ENCODE peak calls at places on chromosomes 5 and 9, in five cellular contexts. I is fibroblast of lung, M is HCT116, Q is MM.1S, R is pancreas. P is an unnamed sample. For H3K4me1, the result is how much of the 10 kb centered on the place peaks cover.

GRCh38 chr5:144142030-144142825 is 28.2 kb downstream of the YIPF5 start:
- DNase-seq in Q (peak), M (peak), I (peak), R (no peak), P (no peak)

GRCh38 chr5:1744393-1745189 is 55.0 kb downstream of the MRPL36 start:
- DNase-seq in I (no peak), Q (no peak), R (no peak), M (no peak), P (no peak)

GRCh38 chr5:96629774-96630173 is 32.4 kb upstream of the CAST start:
- DNase-seq in R (no peak), M (peak), I (peak), Q (no peak), P (no peak)

GRCh38 chr9:88388886-88389617 is 808 bp downstream of the SPIN1 start:
- DNase-seq in I (peak), M (peak), R (no peak), Q (peak), P (peak)

GRCh38 chr5:149367972-149368645 is 10.3 kb downstream of the PCYOX1L start:
- DNase-seq in Q (no peak), R (no peak), I (no peak), M (no peak), P (no peak)

GRCh38 chr9:31808770-31809169 is 575.7 kb upstream of the ACO1 start:
- DNase-seq in M (no peak), I (no peak), Q (no peak), R (no peak), P (no peak)

GRCh38 chr5:141781910-141782309 is 96.3 kb downstream of the PCDH1 start:
- DNase-seq in Q (no peak), R (no peak), M (no peak), I (no peak), P (no peak)

GRCh38 chr9:134328341-134328840 is 2.1 kb downstream of the RXRA start:
- DNase-seq in M (no peak), R (no peak), I (no peak), Q (no peak), P (peak)

GRCh38 chr5:35884125-35884788 is 27.6 kb downstream of the IL7R start:
- DNase-seq in Q (peak), M (no peak), I (peak), R (no peak), P (no peak)

GRCh38 chr5:10577371-10578291 is 13.8 kb downstream of the ANKRD33B start:
- DNase-seq in I (peak), R (no peak), M (no peak), Q (no peak), P (no peak)

GRCh38 chr5:39264528-39264927 is 45.2 kb upstream of the FYB1 start:
- DNase-seq in R (no peak), I (no peak), Q (peak), M (no peak), P (no peak)

GRCh38 chr5:83085106-83085505 is 7.8 kb downstream of the XRCC4 start:
- DNase-seq in M (no peak), Q (no peak), R (no peak), I (no peak), P (no peak)

GRCh38 chr5:152811985-152812384 is 406.9 kb upstream of the NMUR2 start:
- DNase-seq in M (no peak), Q (no peak), I (no peak), R (no peak), P (no peak)

GRCh38 chr5:100668511-100668910 is 133.3 kb downstream of the FAM174A start:
- DNase-seq in M (peak), Q (no peak), I (peak), R (no peak), P (no peak)

GRCh38 chr5:112005533-112005926 is 248.5 kb upstream of the NREP start:
- DNase-seq in M (no peak), I (peak), R (no peak), Q (no peak), P (no peak)

GRCh38 chr9:132059351-132059750 is 20.3 kb downstream of the MED27 start:
- DNase-seq in R (no peak), M (no peak), Q (no peak), I (no peak), P (no peak)

GRCh38 chr9:137971477-137972138 is 94.0 kb downstream of the CACNA1B start:
- DNase-seq in R (no peak), Q (no peak), I (no peak), M (no peak), P (no peak)

GRCh38 chr5:17732351-17732923 is 98.2 kb downstream of the TAF11L14 start:
- DNase-seq in Q (no peak), I (no peak), M (no peak), R (no peak), P (no peak)

GRCh38 chr5:154038241-154038603 is 488 bp downstream of the FAM114A2 start:
- DNase-seq in Q (peak), M (peak), I (no peak), R (no peak), P (peak)

GRCh38 chr9:126386088-126386487 is 59.5 kb downstream of the MVB12B start:
- DNase-seq in M (no peak), I (no peak), Q (no peak), R (no peak), P (no peak)

GRCh38 chr5:84748313-84748712 is 363.6 kb upstream of the EDIL3 start:
- DNase-seq in Q (no peak), R (no peak), I (no peak), M (no peak), P (no peak)

GRCh38 chr9:95494022-95494415 is 22.8 kb downstream of the PTCH1 start:
- DNase-seq in Q (peak), I (no peak), R (peak), M (no peak), P (peak)

GRCh38 chr5:58543723-58544122 is 39.2 kb upstream of the RAB3C start:
- DNase-seq in R (no peak), Q (no peak), I (no peak), M (no peak), P (no peak)

GRCh38 chr9:73081979-73082657 is 69.5 kb upstream of the ANXA1 start:
- DNase-seq in M (peak), I (peak), R (no peak), Q (peak), P (no peak)

GRCh38 chr5:180353226-180353962 is at the start of gene GFPT2:
- DNase-seq in R (peak), Q (no peak), I (peak), M (no peak), P (peak)

GRCh38 chr9:127910613-127911205 is 6.1 kb downstream of the ST6GALNAC4 start:
- DNase-seq in I (peak), M (no peak), R (no peak), Q (no peak), P (peak)

GRCh38 chr9:117772960-117773359 is 68.8 kb downstream of the TLR4 start:
- DNase-seq in I (peak), R (no peak), Q (no peak), M (no peak), P (peak)

GRCh38 chr5:173204185-173204979 is 30.6 kb downstream of the NKX2-5 start:
- DNase-seq in M (peak), I (peak), R (no peak), Q (peak), P (peak)

GRCh38 chr9:34989946-34990635 is 546 bp downstream of the DNAJB5 start:
- DNase-seq in I (peak), M (no peak), R (peak), Q (peak), P (peak)

GRCh38 chr9:97714435-97714834 is 17.3 kb upstream of the XPA start:
- DNase-seq in I (peak), Q (peak), M (no peak), R (no peak), P (no peak)

GRCh38 chr5:111697881-111698757 is 58.9 kb downstream of the NREP start:
- DNase-seq in R (no peak), Q (no peak), I (peak), M (no peak), P (no peak)

GRCh38 chr9:123695391-123695790 is 234.5 kb downstream of the DENND1A start:
- DNase-seq in M (no peak), Q (no peak), I (no peak), R (no peak), P (no peak)

GRCh38 chr5:7426284-7426683 is 30.3 kb downstream of the ADCY2 start:
- DNase-seq in I (no peak), Q (no peak), R (no peak), M (no peak), P (no peak)

DNA sequence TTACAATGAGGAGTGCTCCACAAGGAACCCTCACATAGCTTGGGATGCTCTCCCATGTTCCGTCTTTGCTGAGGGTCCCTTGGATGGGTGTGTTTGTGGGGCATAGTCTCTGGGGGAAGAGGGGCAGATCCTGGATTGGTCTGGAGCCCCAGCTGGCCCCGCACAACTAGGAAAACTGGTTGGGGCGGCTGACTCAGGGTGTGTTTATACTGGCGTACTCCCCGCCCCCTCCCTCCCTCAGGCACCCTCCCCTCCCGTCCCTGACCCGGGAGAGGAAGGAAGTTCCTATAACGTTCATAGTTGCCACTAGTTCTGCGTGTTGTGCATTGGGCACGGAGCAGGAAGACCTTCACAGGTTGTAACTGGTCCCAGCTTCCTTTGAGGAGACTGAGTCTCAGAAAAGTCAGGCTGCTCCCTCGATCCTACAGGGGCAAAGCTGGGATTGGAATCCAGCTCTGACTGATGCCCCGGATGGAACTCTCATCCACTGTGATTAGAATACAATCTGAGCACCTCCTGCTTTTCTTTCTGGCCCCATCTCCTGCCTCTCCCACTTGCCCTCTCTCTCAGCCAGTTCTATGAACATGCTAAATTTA is 11.0 kb downstream of the IER5L start:
- DNase-seq in R (peak), M (peak), Q (no peak), I (peak), P (peak)
- H3K4me3 ChIP-seq in R (peak), M (peak), Q (no peak), I (no peak), P (no peak)

GRCh38 chr5:128341056-128341455 is 197.0 kb downstream of the FBN2 start:
- DNase-seq in R (no peak), I (no peak), Q (no peak), M (no peak), P (no peak)

GRCh38 chr5:128334010-128334716 is 203.9 kb downstream of the FBN2 start:
- DNase-seq in Q (no peak), R (no peak), I (no peak), M (no peak), P (no peak)

GRCh38 chr5:128339585-128339984 is 198.5 kb downstream of the FBN2 start:
- DNase-seq in Q (no peak), R (no peak), M (no peak), I (no peak), P (no peak)

DNA sequence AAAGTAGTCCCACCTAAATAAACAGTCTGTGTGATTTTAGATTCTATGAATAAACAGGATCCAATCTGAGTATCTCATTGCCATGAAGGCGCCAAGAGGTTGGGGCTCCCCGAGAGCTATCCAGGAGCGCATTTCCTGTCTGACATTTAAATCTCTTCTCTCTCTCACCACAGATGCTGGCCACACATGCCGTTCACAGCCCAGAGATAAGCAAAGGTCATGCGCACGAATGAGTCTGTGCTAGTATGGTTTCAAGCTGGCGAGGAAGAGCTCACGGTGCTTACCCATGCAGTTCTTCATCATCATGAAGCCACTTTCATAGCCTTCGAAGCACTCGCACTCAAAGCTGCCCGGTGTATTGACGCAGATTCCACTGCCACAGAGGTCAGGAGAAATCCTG is 199.4 kb downstream of the FBN2 start:
- DNase-seq in Q (no peak), M (no peak), I (no peak), R (no peak), P (no peak)
- H3K4me1 ChIP-seq in Q (under half), M (under half), I (under half), R (under half), P (under half)

GRCh38 chr5:107805166-107805565 is 134.4 kb upstream of the EFNA5 start:
- DNase-seq in R (no peak), Q (no peak), M (no peak), I (no peak), P (no peak)
- H3K4me3 ChIP-seq in R (no peak), Q (no peak), M (no peak), I (no peak), P (no peak)

DNA sequence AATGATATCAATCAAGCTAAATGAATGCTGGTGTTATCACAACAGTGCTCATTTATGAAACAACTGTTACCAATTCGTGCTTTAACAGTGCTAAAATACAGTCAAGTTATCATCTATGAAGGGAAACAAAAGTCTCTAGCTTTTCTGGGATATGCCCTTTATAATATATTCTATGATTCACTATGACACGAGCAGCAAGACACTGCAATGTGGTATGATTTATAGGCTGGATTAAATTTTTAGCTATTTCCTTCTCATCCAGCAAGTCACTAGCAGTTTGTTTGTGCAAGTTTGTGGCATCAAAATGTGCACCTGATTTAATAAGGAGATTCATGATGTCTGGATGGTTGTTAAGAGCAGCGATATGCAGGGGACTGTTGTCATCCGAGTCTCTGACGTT is 20.4 kb downstream of the FEM1C start:
- DNase-seq in M (no peak), R (no peak), I (no peak), Q (no peak), P (no peak)
- H3K4me1 ChIP-seq in M (under half), R (under half), I (under half), Q (under half), P (under half)

DNA sequence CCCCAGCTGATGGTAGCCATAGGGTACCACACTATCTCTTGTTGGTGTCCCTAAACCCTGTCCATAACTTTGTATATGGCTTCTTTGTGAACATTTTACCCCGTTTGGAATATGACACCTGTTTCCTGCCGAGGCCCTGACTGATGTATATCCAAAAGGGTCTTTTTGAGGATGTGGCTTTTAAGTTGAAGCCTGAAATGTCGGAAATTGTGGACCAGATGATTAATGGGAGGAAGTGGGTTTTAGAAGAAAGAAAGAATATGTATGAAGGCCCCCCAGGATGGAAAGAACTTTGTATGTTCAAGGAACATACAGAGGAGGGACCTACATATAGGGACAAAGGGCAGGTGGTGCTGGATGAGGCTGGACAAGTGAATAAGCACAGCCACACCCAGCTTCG is 16.7 kb upstream of the TNFSF8 start:
- DNase-seq in M (no peak), I (no peak), Q (no peak), R (no peak), P (no peak)
- H3K4me3 ChIP-seq in M (no peak), I (no peak), Q (no peak), R (no peak), P (no peak)

GRCh38 chr5:150765789-150766149 is 7.0 kb upstream of the DCTN4 start:
- DNase-seq in Q (no peak), M (no peak), I (no peak), R (no peak), P (no peak)
- H3K4me1 ChIP-seq in Q (under half), M (under half), I (under half), R (under half), P (under half)

GRCh38 chr5:140356878-140357730 is 2.9 kb upstream of the SLC4A9 start:
- DNase-seq in Q (peak), R (no peak), I (no peak), M (no peak), P (no peak)

GRCh38 chr5:140360101-140360500 is at the start of gene SLC4A9:
- DNase-seq in M (no peak), I (no peak), Q (no peak), R (no peak), P (no peak)

GRCh38 chr5:140355551-140355950 is 4.4 kb upstream of the SLC4A9 start:
- DNase-seq in R (no peak), I (no peak), M (no peak), Q (no peak), P (no peak)

GRCh38 chr5:140358738-140359310 is 1.2 kb upstream of the SLC4A9 start:
- DNase-seq in M (no peak), R (no peak), Q (no peak), I (peak), P (no peak)

DNA sequence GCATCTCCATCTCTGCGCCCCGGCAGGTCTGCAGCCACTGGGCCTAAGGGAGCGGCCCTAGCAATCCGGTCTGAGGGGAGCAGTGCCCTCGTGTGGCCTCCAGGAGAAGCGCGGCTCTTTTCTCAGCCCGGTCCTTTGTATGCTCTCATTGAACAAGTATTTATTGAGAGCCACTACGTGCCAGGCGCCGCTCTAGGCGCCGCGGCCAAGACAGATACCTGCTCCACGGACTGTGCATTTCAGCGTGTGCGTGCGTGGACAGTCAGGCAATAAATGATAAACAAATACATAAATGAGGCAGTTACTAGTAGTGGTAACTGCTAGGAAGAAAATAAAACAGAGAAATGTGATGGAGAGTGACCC is 2.3 kb upstream of the SLC4A9 start:
- DNase-seq in I (peak), R (peak), Q (peak), M (peak), P (peak)
- H3K4me3 ChIP-seq in I (peak), R (peak), Q (peak), M (peak), P (no peak)

GRCh38 chr5:50666261-50667078 is at the start of gene PARP8:
- DNase-seq in Q (peak), R (peak), M (no peak), I (peak), P (peak)
- H3K4me1 ChIP-seq in Q (under half), R (under half), M (under half), I (under half), P (under half)

GRCh38 chr9:19247420-19247819 is 16.9 kb downstream of the DENND4C start:
- DNase-seq in Q (no peak), R (no peak), I (no peak), M (no peak), P (no peak)

GRCh38 chr9:19241728-19242127 is 11.2 kb downstream of the DENND4C start:
- DNase-seq in I (no peak), Q (no peak), R (no peak), M (no peak), P (no peak)

GRCh38 chr9:19252174-19252884 is 21.8 kb downstream of the DENND4C start:
- DNase-seq in R (no peak), Q (no peak), I (no peak), M (no peak), P (no peak)

GRCh38 chr9:19252885-19253219 is 22.4 kb downstream of the DENND4C start:
- DNase-seq in M (no peak), Q (no peak), R (no peak), I (no peak), P (no peak)

GRCh38 chr9:19246891-19247290 is 16.4 kb downstream of the DENND4C start:
- DNase-seq in I (no peak), Q (no peak), M (no peak), R (no peak), P (no peak)
- H3K4me3 ChIP-seq in I (no peak), Q (no peak), M (no peak), R (no peak), P (no peak)

GRCh38 chr5:62767650-62768049 is 189.0 kb downstream of the LRRC70 start:
- DNase-seq in Q (no peak), I (no peak), M (no peak), R (no peak), P (no peak)

GRCh38 chr5:62762503-62762902 is 183.9 kb downstream of the LRRC70 start:
- DNase-seq in Q (no peak), M (no peak), I (no peak), R (no peak), P (no peak)
- H3K4me1 ChIP-seq in Q (under half), M (under half), I (under half), R (under half), P (under half)

P was measured in mucosa of descending colon.